ENCODE peak calls at places on chromosome 12, in eight cellular contexts. B is MV-4-11; D is activated CD4-positive, alpha-beta T cell treated with anti-CD3 and anti-CD28 coated beads for 4 hours; J is posterior vena cava; A is NCI-H510A treated with DMSO at 0.1 percent for 48 hours; H is HT1080; U is COLO829; R is fibroblast of pulmonary artery. G is an unnamed sample.

GRCh38 chr12:51622564-51622963 is 31.5 kb downstream of the SCN8A start:
- DNase-seq in U (no peak), R (peak), H (peak), B (no peak), J (no peak), D (no peak), A (no peak), G (peak)

GRCh38 chr12:108607981-108608600 is 10.2 kb upstream of the TMEM119 start:
- DNase-seq in A (no peak), D (no peak), U (no peak), J (no peak), H (no peak), B (no peak), R (no peak), G (no peak)

GRCh38 chr12:116640320-116640719 is 81.1 kb downstream of the MAP1LC3B2 start:
- DNase-seq in H (no peak), A (no peak), U (no peak), J (no peak), B (no peak), R (no peak), D (no peak), G (no peak)

GRCh38 chr12:49296034-49296835 is 1.3 kb downstream of the PRPH start:
- DNase-seq in J (peak), A (peak), U (peak), B (no peak), D (peak), R (no peak), H (no peak), G (no peak)

GRCh38 chr12:81639196-81639595 is 120.0 kb downstream of the PPFIA2 start:
- DNase-seq in A (no peak), H (peak), B (no peak), D (no peak), U (no peak), J (no peak), R (no peak), G (no peak)

GRCh38 chr12:40693503-40693863 is 1.2 kb downstream of the CNTN1 start:
- DNase-seq in B (no peak), D (no peak), R (no peak), H (no peak), U (no peak), J (no peak), A (peak), G (peak)

GRCh38 chr12:114186241-114187002 is 219.5 kb downstream of the TBX5 start:
- DNase-seq in H (no peak), R (no peak), D (no peak), B (no peak), U (no peak), J (no peak), A (peak), G (no peak)

GRCh38 chr12:92547906-92548305 is 154.9 kb upstream of the PLEKHG7 start:
- DNase-seq in U (no peak), B (no peak), H (no peak), A (no peak), R (no peak), J (no peak), D (no peak), G (no peak)

GRCh38 chr12:70638639-70639349 is 1.6 kb upstream of the PTPRB start:
- DNase-seq in R (no peak), U (no peak), J (no peak), D (no peak), H (peak), A (no peak), B (no peak), G (no peak)

GRCh38 chr12:6866163-6866919 is 990 bp upstream of the TPI1 start:
- DNase-seq in H (no peak), A (no peak), J (peak), U (no peak), R (no peak), D (no peak), B (no peak), G (peak)

GRCh38 chr12:90043264-90043663 is 334.6 kb upstream of the ATP2B1 start:
- DNase-seq in A (no peak), J (no peak), D (no peak), B (no peak), R (peak), U (peak), H (peak), G (no peak)

GRCh38 chr12:130486146-130486435 is 148.4 kb downstream of the PIWIL1 start:
- DNase-seq in B (no peak), H (no peak), R (no peak), D (no peak), J (peak), A (no peak), U (no peak), G (no peak)

GRCh38 chr12:128976120-128976519 is 122.8 kb downstream of the GLT1D1 start:
- DNase-seq in B (no peak), J (no peak), A (no peak), H (no peak), D (no peak), R (no peak), U (no peak), G (peak)

GRCh38 chr12:112347521-112347920 is 34.7 kb downstream of the HECTD4 start:
- DNase-seq in H (peak), B (no peak), U (no peak), A (no peak), J (no peak), D (no peak), R (peak), G (no peak)

GRCh38 chr12:19273482-19274330 is 144.2 kb downstream of the PLEKHA5 start:
- DNase-seq in B (peak), J (peak), R (peak), D (peak), H (peak), U (peak), A (peak), G (peak)

GRCh38 chr12:92696240-92696639 is 6.5 kb upstream of the PLEKHG7 start:
- DNase-seq in D (no peak), A (no peak), H (peak), U (no peak), R (peak), B (peak), J (no peak), G (peak)

G was measured in A673.